ENCODE peak calls at places on chromosome 7, in seven cellular contexts. One of them, this sample, is unnamed.

GRCh38 chr7:23254051-23254681 is 7.6 kb downstream of the GPNMB start:
- DNase-seq in nephron progenitor cell: no peak
- DNase-seq in HFF-Myc: no peak
- DNase-seq in AG04450: no peak
- DNase-seq in PC-3: no peak
- DNase-seq in glutamatergic neuron: no peak
- DNase-seq in osteocyte: no peak
- DNase-seq in this sample: no peak

GRCh38 chr7:44063894-44064651 is 1.3 kb downstream of the PGAM2 start:
- DNase-seq in nephron progenitor cell: no peak
- DNase-seq in HFF-Myc: no peak
- DNase-seq in AG04450: no peak
- DNase-seq in PC-3: no peak
- DNase-seq in glutamatergic neuron: no peak
- DNase-seq in osteocyte: no peak
- DNase-seq in this sample: no peak

GRCh38 chr7:74429153-74429747 is 24.5 kb upstream of the GTF2IRD1 start:
- DNase-seq in nephron progenitor cell: no peak
- DNase-seq in HFF-Myc: no peak
- DNase-seq in AG04450: peak; percentile 21
- DNase-seq in PC-3: no peak
- DNase-seq in glutamatergic neuron: no peak
- DNase-seq in osteocyte: no peak
- DNase-seq in this sample: no peak

GRCh38 chr7:141072548-141073172 is 1.2 kb upstream of the TMEM178B start:
- DNase-seq in nephron progenitor cell: peak; percentile 49
- DNase-seq in HFF-Myc: no peak
- DNase-seq in AG04450: peak; percentile 18
- DNase-seq in PC-3: peak; percentile 63
- DNase-seq in glutamatergic neuron: peak; percentile 76
- DNase-seq in osteocyte: no peak
- DNase-seq in this sample: peak; percentile 38

GRCh38 chr7:50022451-50022850 is 70.6 kb downstream of the ZPBP start:
- DNase-seq in nephron progenitor cell: no peak
- DNase-seq in HFF-Myc: no peak
- DNase-seq in AG04450: no peak
- DNase-seq in PC-3: no peak
- DNase-seq in glutamatergic neuron: no peak
- DNase-seq in osteocyte: no peak
- DNase-seq in this sample: no peak

GRCh38 chr7:5491251-5492044 is 67.8 kb upstream of the TNRC18 start:
- DNase-seq in nephron progenitor cell: no peak
- DNase-seq in HFF-Myc: no peak
- DNase-seq in AG04450: no peak
- DNase-seq in PC-3: no peak
- DNase-seq in glutamatergic neuron: peak; percentile 48
- DNase-seq in osteocyte: no peak
- DNase-seq in this sample: no peak

GRCh38 chr7:127588697-127589482 is 679 bp downstream of the ARF5 start:
- DNase-seq in nephron progenitor cell: peak; percentile 66
- DNase-seq in HFF-Myc: peak; percentile 19
- DNase-seq in AG04450: peak; percentile 20
- DNase-seq in PC-3: peak; percentile 43
- DNase-seq in glutamatergic neuron: peak; percentile 57
- DNase-seq in osteocyte: no peak
- DNase-seq in this sample: peak; percentile 20

GRCh38 chr7:139426258-139427028 is 57.0 kb downstream of the KLRG2 start:
- DNase-seq in nephron progenitor cell: no peak
- DNase-seq in HFF-Myc: no peak
- DNase-seq in AG04450: no peak
- DNase-seq in PC-3: no peak
- DNase-seq in glutamatergic neuron: no peak
- DNase-seq in osteocyte: no peak
- DNase-seq in this sample: no peak

GRCh38 chr7:139634087-139634486 is 110.6 kb downstream of the CLEC2L start:
- DNase-seq in nephron progenitor cell: no peak
- DNase-seq in HFF-Myc: no peak
- DNase-seq in AG04450: no peak
- DNase-seq in PC-3: no peak
- DNase-seq in glutamatergic neuron: no peak
- DNase-seq in osteocyte: no peak
- DNase-seq in this sample: no peak

GRCh38 chr7:158313931-158314330 is 273.7 kb downstream of the PTPRN2 start:
- DNase-seq in nephron progenitor cell: no peak
- DNase-seq in HFF-Myc: no peak
- DNase-seq in AG04450: no peak
- DNase-seq in PC-3: no peak
- DNase-seq in glutamatergic neuron: no peak
- DNase-seq in osteocyte: peak; percentile 63
- DNase-seq in this sample: no peak

GRCh38 chr7:22387583-22387982 is 30.6 kb upstream of the RAPGEF5 start:
- DNase-seq in nephron progenitor cell: no peak
- DNase-seq in HFF-Myc: no peak
- DNase-seq in AG04450: no peak
- DNase-seq in PC-3: no peak
- DNase-seq in glutamatergic neuron: no peak
- DNase-seq in osteocyte: no peak
- DNase-seq in this sample: no peak

GRCh38 chr7:112484671-112485097 is 3.9 kb downstream of the LSMEM1 start:
- DNase-seq in nephron progenitor cell: no peak
- DNase-seq in HFF-Myc: peak; percentile 95
- DNase-seq in AG04450: peak; percentile 66
- DNase-seq in PC-3: peak; percentile 85
- DNase-seq in glutamatergic neuron: no peak
- DNase-seq in osteocyte: no peak
- DNase-seq in this sample: peak; percentile 72

GRCh38 chr7:92964156-92964555 is 127.8 kb upstream of the CDK6 start:
- DNase-seq in nephron progenitor cell: no peak
- DNase-seq in HFF-Myc: no peak
- DNase-seq in AG04450: no peak
- DNase-seq in PC-3: no peak
- DNase-seq in glutamatergic neuron: no peak
- DNase-seq in osteocyte: no peak
- DNase-seq in this sample: no peak

GRCh38 chr7:158413962-158414961 is 173.4 kb downstream of the PTPRN2 start:
- DNase-seq in nephron progenitor cell: no peak
- DNase-seq in HFF-Myc: no peak
- DNase-seq in AG04450: no peak
- DNase-seq in PC-3: no peak
- DNase-seq in glutamatergic neuron: no peak
- DNase-seq in osteocyte: no peak
- DNase-seq in this sample: no peak

GRCh38 chr7:94514917-94515316 is 5.3 kb downstream of the CASD1 start:
- DNase-seq in nephron progenitor cell: no peak
- DNase-seq in HFF-Myc: no peak
- DNase-seq in AG04450: no peak
- DNase-seq in PC-3: no peak
- DNase-seq in glutamatergic neuron: no peak
- DNase-seq in osteocyte: no peak
- DNase-seq in this sample: no peak

GRCh38 chr7:47811632-47812380 is 136.5 kb downstream of the PKD1L1 start:
- DNase-seq in nephron progenitor cell: no peak
- DNase-seq in HFF-Myc: no peak
- DNase-seq in AG04450: no peak
- DNase-seq in PC-3: no peak
- DNase-seq in glutamatergic neuron: no peak
- DNase-seq in osteocyte: no peak
- DNase-seq in this sample: no peak

GRCh38 chr7:106597014-106597413 is 63.9 kb downstream of the CCDC71L start:
- DNase-seq in nephron progenitor cell: no peak
- DNase-seq in HFF-Myc: no peak
- DNase-seq in AG04450: no peak
- DNase-seq in PC-3: no peak
- DNase-seq in glutamatergic neuron: no peak
- DNase-seq in osteocyte: no peak
- DNase-seq in this sample: no peak

GRCh38 chr7:127792528-127793342 is 140.7 kb downstream of the SND1 start:
- DNase-seq in nephron progenitor cell: peak; percentile 24
- DNase-seq in HFF-Myc: no peak
- DNase-seq in AG04450: no peak
- DNase-seq in PC-3: peak; percentile 48
- DNase-seq in glutamatergic neuron: peak; percentile 33
- DNase-seq in osteocyte: no peak
- DNase-seq in this sample: no peak

GRCh38 chr7:2005746-2006145 is 227.0 kb downstream of the MAD1L1 start:
- DNase-seq in nephron progenitor cell: peak; percentile 7
- DNase-seq in HFF-Myc: no peak
- DNase-seq in AG04450: no peak
- DNase-seq in PC-3: no peak
- DNase-seq in glutamatergic neuron: no peak
- DNase-seq in osteocyte: no peak
- DNase-seq in this sample: no peak

GRCh38 chr7:148588891-148589215 is 1.7 kb upstream of the C7orf33 start:
- DNase-seq in nephron progenitor cell: no peak
- DNase-seq in HFF-Myc: no peak
- DNase-seq in AG04450: no peak
- DNase-seq in PC-3: no peak
- DNase-seq in glutamatergic neuron: peak; percentile 50
- DNase-seq in osteocyte: no peak
- DNase-seq in this sample: no peak

GRCh38 chr7:127897704-127898454 is 133.4 kb downstream of the LRRC4 start:
- DNase-seq in nephron progenitor cell: no peak
- DNase-seq in HFF-Myc: no peak
- DNase-seq in AG04450: no peak
- DNase-seq in PC-3: peak; percentile 12
- DNase-seq in glutamatergic neuron: no peak
- DNase-seq in osteocyte: no peak
- DNase-seq in this sample: no peak

GRCh38 chr7:69739182-69739581 is 140.9 kb downstream of the AUTS2 start:
- DNase-seq in nephron progenitor cell: no peak
- DNase-seq in HFF-Myc: no peak
- DNase-seq in AG04450: no peak
- DNase-seq in PC-3: no peak
- DNase-seq in glutamatergic neuron: no peak
- DNase-seq in osteocyte: no peak
- DNase-seq in this sample: no peak

GRCh38 chr7:122588621-122589020 is 110.3 kb downstream of the RNF133 start:
- DNase-seq in nephron progenitor cell: no peak
- DNase-seq in HFF-Myc: no peak
- DNase-seq in AG04450: no peak
- DNase-seq in PC-3: peak; percentile 69
- DNase-seq in glutamatergic neuron: no peak
- DNase-seq in osteocyte: no peak
- DNase-seq in this sample: no peak

DNA sequence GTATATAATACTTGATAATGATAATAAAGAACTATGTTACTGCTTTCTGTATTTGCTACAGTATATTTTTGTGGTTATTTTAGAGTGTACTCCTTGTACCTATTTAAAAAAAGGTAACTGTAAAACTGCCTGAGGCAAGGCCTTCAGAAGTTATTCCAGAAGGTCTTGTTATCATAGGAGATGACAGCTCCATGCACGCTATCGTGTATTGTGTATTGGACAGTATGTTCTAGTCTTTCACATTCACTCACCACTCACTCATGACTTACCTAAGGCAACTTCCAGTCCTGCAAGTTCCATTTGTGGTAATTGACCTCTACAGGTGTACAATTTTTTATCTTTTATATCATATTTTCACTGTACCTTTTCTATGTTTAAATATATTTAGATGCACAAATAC is 100.7 kb downstream of the ARL4A start:
- DNase-seq in nephron progenitor cell: no peak
- DNase-seq in HFF-Myc: no peak
- DNase-seq in AG04450: no peak
- DNase-seq in PC-3: no peak
- DNase-seq in glutamatergic neuron: no peak
- DNase-seq in osteocyte: no peak
- DNase-seq in this sample: no peak
- TF ChIP-seq CTCF in nephron progenitor cell: no peak
- TF ChIP-seq CTCF in HFF-Myc: no peak
- TF ChIP-seq CTCF in AG04450: no peak
- TF ChIP-seq CTCF in PC-3: no peak
- TF ChIP-seq CTCF in glutamatergic neuron: no peak
- TF ChIP-seq CTCF in osteocyte: no peak
- TF ChIP-seq CTCF in this sample: no peak

DNA sequence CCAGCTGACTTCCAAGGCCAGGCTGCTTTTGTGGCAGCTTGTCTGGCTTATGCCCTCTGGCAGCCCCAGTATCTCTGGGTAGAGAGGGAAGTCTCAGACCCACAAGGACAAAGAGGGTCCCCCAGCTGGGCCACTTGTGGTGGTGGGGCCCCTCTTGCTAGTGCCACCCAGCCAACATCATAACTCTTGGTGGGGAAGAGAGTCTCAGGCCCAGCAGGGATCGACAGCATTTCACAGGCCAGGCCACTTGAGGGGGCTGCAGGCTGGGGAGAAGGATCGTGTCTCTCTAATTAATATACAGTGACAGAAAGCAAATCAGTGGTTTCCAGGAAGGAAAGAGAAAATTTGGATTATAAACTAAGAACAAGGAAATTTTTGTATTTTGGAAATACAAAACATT is 76.0 kb downstream of the TYW1B start:
- DNase-seq in nephron progenitor cell: peak; percentile 12
- DNase-seq in HFF-Myc: no peak
- DNase-seq in AG04450: no peak
- DNase-seq in PC-3: no peak
- DNase-seq in glutamatergic neuron: peak; percentile 71
- DNase-seq in osteocyte: no peak
- DNase-seq in this sample: no peak
- TF ChIP-seq CTCF in nephron progenitor cell: peak; percentile 43
- TF ChIP-seq CTCF in HFF-Myc: no peak
- TF ChIP-seq CTCF in AG04450: peak; percentile 16
- TF ChIP-seq CTCF in PC-3: peak; percentile 39
- TF ChIP-seq CTCF in glutamatergic neuron: peak; percentile 26
- TF ChIP-seq CTCF in osteocyte: peak; percentile 12
- TF ChIP-seq CTCF in this sample: no peak

DNA sequence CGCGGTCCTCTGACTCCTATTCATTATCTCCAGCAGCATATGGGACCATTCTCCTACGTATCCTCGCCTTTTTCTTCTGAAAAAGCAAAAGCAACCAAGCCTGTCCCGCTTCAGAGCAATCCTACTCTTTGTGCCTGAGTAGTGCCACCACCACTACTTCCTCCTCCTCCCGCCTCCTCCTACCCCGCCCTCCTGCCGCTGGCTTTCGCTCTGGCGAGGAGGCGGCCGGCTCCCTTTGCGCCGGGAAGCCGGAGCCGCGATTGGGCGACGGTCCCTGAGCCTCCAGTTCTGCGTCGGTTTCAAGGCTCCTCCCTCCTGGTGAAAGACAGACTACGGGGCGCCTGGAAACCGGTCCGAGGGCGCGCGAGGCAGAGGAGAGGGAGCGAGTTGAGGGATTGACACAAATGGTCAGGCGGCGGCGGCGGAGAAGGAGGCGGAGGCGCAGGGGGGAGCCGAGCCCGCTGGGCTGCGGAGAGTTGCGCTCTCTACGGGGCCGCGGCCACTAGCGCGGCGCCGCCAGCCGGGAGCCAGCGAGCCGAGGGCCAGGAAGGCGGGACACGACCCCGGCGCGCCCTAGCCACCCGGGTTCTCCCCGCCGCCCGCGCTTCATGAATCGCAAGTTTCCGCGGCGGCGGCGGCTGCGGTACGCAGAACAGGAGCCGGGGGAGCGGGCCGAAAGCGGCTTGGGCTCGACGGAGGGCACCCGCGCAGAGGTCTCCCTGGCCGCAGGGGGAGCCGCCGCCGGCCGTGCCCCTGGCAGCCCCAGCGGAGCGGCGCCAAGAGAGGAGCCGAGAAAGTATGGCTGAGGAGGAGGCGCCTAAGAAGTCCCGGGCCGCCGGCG is at the start of gene FZD1:
- DNase-seq in nephron progenitor cell: peak; percentile 94
- DNase-seq in HFF-Myc: peak; percentile 91
- DNase-seq in AG04450: peak; percentile 96
- DNase-seq in PC-3: peak; percentile 95
- DNase-seq in glutamatergic neuron: peak; percentile 96
- DNase-seq in osteocyte: peak; percentile 99
- DNase-seq in this sample: peak; percentile 97
- TF ChIP-seq CTCF in nephron progenitor cell: no peak
- TF ChIP-seq CTCF in HFF-Myc: no peak
- TF ChIP-seq CTCF in AG04450: peak; percentile 2
- TF ChIP-seq CTCF in PC-3: no peak
- TF ChIP-seq CTCF in glutamatergic neuron: no peak
- TF ChIP-seq CTCF in osteocyte: no peak
- TF ChIP-seq CTCF in this sample: no peak

GRCh38 chr7:46152671-46153070 is 231.6 kb upstream of the IGFBP3 start:
- DNase-seq in nephron progenitor cell: no peak
- DNase-seq in HFF-Myc: no peak
- DNase-seq in AG04450: no peak
- DNase-seq in PC-3: no peak
- DNase-seq in glutamatergic neuron: no peak
- DNase-seq in osteocyte: no peak
- DNase-seq in this sample: no peak
- TF ChIP-seq CTCF in nephron progenitor cell: no peak
- TF ChIP-seq CTCF in HFF-Myc: no peak
- TF ChIP-seq CTCF in AG04450: peak; percentile 6
- TF ChIP-seq CTCF in PC-3: peak; percentile 48
- TF ChIP-seq CTCF in glutamatergic neuron: no peak
- TF ChIP-seq CTCF in osteocyte: no peak
- TF ChIP-seq CTCF in this sample: no peak